ENCODE peak calls at places on chromosomes 2 and 18, in six cellular contexts. N is HepG2, O is GM12891, H is GM12878, A is K562, B is H1. Z is an unnamed sample.

GRCh38 chr2:121189656-121190381 is 95.2 kb downstream of the TFCP2L1 start:
- DNase-seq in N (no peak), A (no peak), O (no peak), H (no peak), B (no peak), Z (no peak)

GRCh38 chr2:173906626-173907025 is 58.5 kb downstream of the SP3 start:
- DNase-seq in H (no peak), A (no peak), O (no peak), B (no peak), N (no peak), Z (no peak)

GRCh38 chr18:28791101-28791500 is 614.2 kb upstream of the CDH2 start:
- DNase-seq in B (no peak), H (no peak), O (no peak), N (no peak), A (no peak), Z (no peak)

GRCh38 chr18:77082316-77082715 is 50.3 kb downstream of the MBP start:
- DNase-seq in N (no peak), B (no peak), A (no peak), H (no peak), O (no peak), Z (no peak)

GRCh38 chr2:17958486-17959092 is 80.1 kb downstream of the KCNS3 start:
- DNase-seq in B (no peak), N (no peak), A (no peak), H (no peak), O (no peak), Z (no peak)

GRCh38 chr2:47237375-47238357 is 82.6 kb upstream of the STPG4 start:
- DNase-seq in H (no peak), N (no peak), B (no peak), A (peak; percentile 70), O (no peak), Z (no peak)

GRCh38 chr2:39661771-39662325 is 3.9 kb upstream of the TMEM178A start:
- DNase-seq in B (no peak), A (no peak), O (no peak), H (no peak), N (no peak), Z (no peak)

GRCh38 chr2:3633089-3633981 is 24.7 kb upstream of the ALLC start:
- DNase-seq in H (no peak), N (no peak), B (peak; percentile 35), O (no peak), A (no peak), Z (no peak)

GRCh38 chr2:4561206-4561605 is 857.8 kb downstream of the DCDC2C start:
- DNase-seq in H (no peak), A (no peak), N (no peak), B (no peak), O (no peak), Z (no peak)

GRCh38 chr2:213065583-213066444 is 85.6 kb downstream of the IKZF2 start:
- DNase-seq in N (no peak), H (no peak), O (no peak), B (no peak), A (no peak), Z (no peak)

DNA sequence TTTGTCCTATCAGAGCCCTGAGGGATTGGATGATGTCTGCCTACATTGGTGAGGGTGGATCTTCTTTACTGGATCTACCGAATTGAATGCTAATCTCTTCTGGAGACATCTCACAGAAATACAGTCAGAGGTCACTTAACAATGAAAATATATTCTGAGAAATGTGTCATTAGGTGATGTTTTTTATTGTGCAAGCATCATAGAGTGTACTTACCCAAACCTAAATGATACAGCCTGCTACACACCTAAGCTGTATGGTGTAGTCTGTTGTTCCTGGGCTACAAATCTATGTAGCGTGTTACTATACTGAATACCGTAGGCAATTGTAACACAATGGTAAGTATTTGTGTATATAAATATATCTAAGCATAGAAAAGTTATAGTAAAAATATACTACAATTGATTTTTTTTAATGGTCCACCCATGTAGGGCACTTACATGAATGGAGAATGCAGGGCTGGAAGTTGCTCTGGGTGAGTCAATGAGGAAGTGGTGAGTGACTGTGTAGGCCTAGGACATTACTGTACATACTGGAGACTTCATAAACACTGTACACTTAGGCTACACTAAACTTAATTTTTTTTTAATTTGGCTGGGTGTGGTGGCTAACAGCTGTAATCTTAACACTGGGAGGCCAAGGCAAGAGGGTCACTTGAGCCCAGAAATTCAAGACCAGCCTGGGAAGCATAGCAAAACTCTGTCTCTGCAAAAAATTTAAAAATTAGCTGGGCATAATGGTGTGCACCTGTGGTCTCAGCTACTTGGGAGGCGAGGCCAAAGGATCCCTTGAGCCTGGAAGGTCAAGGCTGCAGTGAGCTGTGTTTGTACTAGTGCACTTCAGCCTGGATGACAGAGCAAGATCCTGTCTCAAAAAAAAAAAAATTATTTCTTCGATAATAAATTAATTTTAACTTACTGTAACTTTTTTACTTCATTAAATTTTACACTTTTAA is 226.3 kb upstream of the UBE2E3 start:
- DNase-seq in A (no peak), O (no peak), B (no peak), H (no peak), N (no peak), Z (no peak)
- TF ChIP-seq POLR2AphosphoS5 in A (no peak), O (no peak), B (no peak), H (no peak), N (no peak), Z (no peak)

GRCh38 chr2:74845217-74845751 is 11.4 kb downstream of the HK2 start:
- DNase-seq in B (peak; percentile 56), A (no peak), O (no peak), N (no peak), H (no peak), Z (no peak)
- TF ChIP-seq POLR2A in B (no peak), A (no peak), O (no peak), N (no peak), H (no peak), Z (no peak)

DNA sequence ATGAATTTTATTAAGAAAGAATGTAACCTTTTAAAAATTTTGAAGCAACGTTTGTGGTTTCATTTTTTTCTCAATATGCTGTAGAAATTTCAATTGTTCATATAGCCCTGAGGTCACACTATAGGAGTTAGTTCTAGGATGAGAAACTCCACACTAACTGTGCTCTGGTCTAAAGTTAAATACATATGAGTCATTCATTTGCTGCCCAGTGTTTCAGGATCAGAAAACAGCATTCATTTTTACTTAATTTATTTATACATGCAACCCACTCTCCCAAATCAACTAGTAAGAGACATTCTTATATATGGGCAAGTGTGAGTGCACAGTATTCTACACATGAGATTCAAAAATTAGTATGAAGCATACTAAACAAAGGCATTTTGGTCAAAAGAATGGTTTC is 137.9 kb downstream of the DOCK10 start:
- DNase-seq in N (no peak), A (no peak), B (no peak), H (no peak), O (no peak), Z (no peak)
- TF ChIP-seq TAF1 in N (no peak), A (no peak), B (no peak), H (no peak), O (no peak), Z (no peak)

DNA sequence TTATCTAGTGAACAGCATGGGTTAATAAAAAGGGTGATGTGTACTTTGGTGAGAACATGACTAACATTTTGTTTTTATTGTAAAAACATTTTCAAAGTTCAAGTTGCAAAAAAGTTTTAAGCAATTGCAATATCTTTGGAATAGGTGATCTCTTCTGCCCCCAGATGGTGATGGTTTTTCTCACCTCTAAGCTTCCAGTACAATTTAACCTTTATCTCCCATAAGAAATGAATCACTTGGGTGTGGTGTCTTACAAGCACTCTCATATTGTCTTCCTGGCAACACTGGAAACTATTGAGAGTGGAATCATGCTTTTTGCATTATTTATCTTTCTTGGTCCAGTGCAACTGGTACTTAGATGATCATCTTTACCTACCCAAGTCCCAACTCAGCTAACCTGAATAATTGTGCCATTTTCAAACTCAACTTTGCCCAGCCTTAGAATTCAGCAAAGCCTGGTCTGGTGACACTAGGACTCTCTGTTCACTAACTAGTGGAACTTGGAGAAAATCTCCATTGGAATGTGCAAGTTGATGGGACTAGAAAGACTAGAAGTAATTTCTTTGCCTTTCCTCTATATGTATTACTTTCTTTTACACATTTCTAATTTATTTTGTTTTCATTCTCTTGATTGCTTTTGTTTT is 964.6 kb upstream of the ZEB2 start:
- DNase-seq in A (peak; percentile 10), B (no peak), H (no peak), O (no peak), N (no peak), Z (no peak)
- TF ChIP-seq POLR2AphosphoS5 in A (no peak), B (no peak), H (no peak), O (no peak), N (no peak), Z (no peak)

GRCh38 chr2:241493092-241493491 is 15.3 kb downstream of the STK25 start:
- DNase-seq in B (no peak), H (no peak), A (no peak), N (no peak), O (no peak), Z (no peak)

GRCh38 chr2:241490444-241490760 is 18.0 kb downstream of the STK25 start:
- DNase-seq in H (no peak), O (no peak), A (peak; percentile 59), N (no peak), B (no peak), Z (no peak)

GRCh38 chr2:241490825-241491505 is 17.4 kb downstream of the STK25 start:
- DNase-seq in O (no peak), A (no peak), N (no peak), B (no peak), H (no peak), Z (no peak)

GRCh38 chr2:241492174-241492565 is 16.2 kb downstream of the STK25 start:
- DNase-seq in N (no peak), B (no peak), A (no peak), H (no peak), O (no peak), Z (no peak)

DNA sequence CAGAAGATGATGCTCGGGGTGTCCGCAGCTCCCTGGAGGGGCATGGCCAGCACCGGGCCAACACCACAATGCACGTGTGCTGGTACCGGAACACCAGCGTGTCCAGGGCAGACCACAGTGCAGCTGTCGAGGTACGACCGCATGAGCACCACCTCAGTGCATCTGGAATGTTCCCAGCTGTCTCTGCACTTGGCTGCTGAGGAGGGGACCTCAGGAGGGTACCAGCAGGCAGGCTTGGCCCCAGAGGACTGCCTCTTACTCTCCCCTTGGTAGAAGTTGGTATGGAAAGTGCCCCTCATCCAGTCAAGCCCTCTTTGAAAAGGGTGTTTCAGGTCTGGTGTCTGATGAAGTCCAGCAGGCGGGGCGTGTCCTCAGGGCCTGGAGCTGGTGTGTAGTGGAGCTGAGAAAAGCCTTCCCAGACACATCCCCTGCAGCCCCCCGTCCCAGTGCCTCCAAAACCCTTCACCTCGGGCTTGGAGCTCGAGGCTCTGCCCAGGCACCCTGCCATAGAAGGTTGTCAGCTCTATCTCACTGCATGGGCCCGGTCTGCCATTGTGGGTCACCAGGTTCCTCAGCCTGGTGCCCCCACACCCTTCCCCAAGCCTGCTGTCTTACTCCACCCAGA is 16.7 kb downstream of the STK25 start:
- DNase-seq in N (no peak), H (no peak), B (no peak), O (no peak), A (no peak), Z (no peak)
- TF ChIP-seq POLR2A in N (no peak), H (peak; percentile 21), B (no peak), O (no peak), A (no peak), Z (no peak)

Z was measured in GM12892.